ENCODE peak calls at places on chromosomes 7 and 10, in six cellular contexts. G, V, S, K, O and Q are unnamed samples.

GRCh38 chr7:100745184-100745583 is 11.8 kb downstream of the ZAN start:
- DNase-seq in V (no peak), K (no peak), O (no peak), G (no peak), S (peak; percentile 22), Q (no peak)

GRCh38 chr7:85554294-85554877 is 367.5 kb upstream of the SEMA3D start:
- DNase-seq in V (peak; percentile 1), O (no peak), G (peak; percentile 49), K (no peak), S (peak; percentile 35), Q (no peak)

GRCh38 chr10:52951819-52952218 is 179.2 kb upstream of the MBL2 start:
- DNase-seq in V (peak; percentile 40), K (no peak), O (no peak), G (no peak), S (peak; percentile 2), Q (no peak)

GRCh38 chr10:60943372-60944158 is 420 bp downstream of the RHOBTB1 start:
- DNase-seq in K (peak; percentile 59), V (peak; percentile 37), G (peak; percentile 51), O (peak; percentile 18), S (peak; percentile 44), Q (no peak)

GRCh38 chr7:27709137-27710075 is 30.6 kb upstream of the TAX1BP1 start:
- DNase-seq in S (peak; percentile 91), G (no peak), V (no peak), O (no peak), K (no peak), Q (no peak)

GRCh38 chr10:24310104-24310503 is 101.2 kb downstream of the KIAA1217 start:
- DNase-seq in G (no peak), O (no peak), V (no peak), K (peak; percentile 35), S (no peak), Q (no peak)

GRCh38 chr10:15253951-15254807 is 85.7 kb upstream of the NMT2 start:
- DNase-seq in K (no peak), G (no peak), S (peak; percentile 49), V (no peak), O (no peak), Q (no peak)

GRCh38 chr7:90966346-90966745 is 297.9 kb upstream of the FZD1 start:
- DNase-seq in G (no peak), K (no peak), S (no peak), V (no peak), O (no peak), Q (no peak)

GRCh38 chr10:129605266-129605985 is 138.4 kb downstream of the MGMT start:
- DNase-seq in S (no peak), O (no peak), K (no peak), G (no peak), V (no peak), Q (no peak)

GRCh38 chr7:148733496-148733895 is 34.8 kb downstream of the CUL1 start:
- DNase-seq in O (no peak), G (no peak), V (no peak), S (no peak), K (peak; percentile 39), Q (no peak)